ENCODE peak calls at places on chromosome 17, in five cellular contexts. T is IMR-90, N is RWPE1, X is AG09309, W is testis. G is an unnamed sample.

GRCh38 chr17:68457168-68457538 is at the start of gene WIPI1:
- DNase-seq in T (no peak), N (no peak), X (no peak), W (peak; percentile 36), G (peak; percentile 33)

GRCh38 chr17:35872581-35872980 is 3.9 kb upstream of the HEATR9 start:
- DNase-seq in T (no peak), N (no peak), X (no peak), W (no peak), G (no peak)

GRCh38 chr17:16273499-16273898 is 56.5 kb downstream of the PIGL start:
- DNase-seq in T (peak; percentile 77), N (peak; percentile 61), X (no peak), W (no peak), G (no peak)

GRCh38 chr17:57480438-57481196 is 224.3 kb downstream of the MSI2 start:
- DNase-seq in T (peak; percentile 72), N (peak; percentile 51), X (peak; percentile 16), W (no peak), G (no peak)

GRCh38 chr17:67095803-67096202 is 51.4 kb downstream of the CACNG1 start:
- DNase-seq in T (peak; percentile 73), N (no peak), X (no peak), W (no peak), G (no peak)

GRCh38 chr17:43940630-43941029 is 1.6 kb downstream of the PPY start:
- DNase-seq in T (peak; percentile 35), N (no peak), X (no peak), W (peak; percentile 36), G (no peak)

GRCh38 chr17:2149934-2150333 is 95.0 kb downstream of the HIC1 start:
- DNase-seq in T (no peak), N (no peak), X (no peak), W (no peak), G (no peak)

GRCh38 chr17:77382966-77383612 is 242.3 kb downstream of the SEC14L1 start:
- DNase-seq in T (peak; percentile 90), N (no peak), X (no peak), W (no peak), G (no peak)

GRCh38 chr17:33112763-33113162 is 121.1 kb downstream of the SPACA3 start:
- DNase-seq in T (peak; percentile 18), N (peak; percentile 97), X (no peak), W (no peak), G (no peak)

GRCh38 chr17:75508848-75509450 is 6.4 kb downstream of the CASKIN2 start:
- DNase-seq in T (no peak), N (no peak), X (no peak), W (no peak), G (no peak)

GRCh38 chr17:56845934-56846333 is 12.0 kb downstream of the DGKE start:
- DNase-seq in T (no peak), N (no peak), X (no peak), W (no peak), G (no peak)

GRCh38 chr17:64471440-64471839 is 22.5 kb downstream of the MILR1 start:
- DNase-seq in T (no peak), N (no peak), X (no peak), W (no peak), G (no peak)

GRCh38 chr17:17859909-17860760 is 23.3 kb upstream of the SREBF1 start:
- DNase-seq in T (peak; percentile 38), N (peak; percentile 74), X (no peak), W (peak; percentile 76), G (peak; percentile 97)

GRCh38 chr17:58329808-58330543 is 1.4 kb upstream of the TSPOAP1 start:
- DNase-seq in T (no peak), N (no peak), X (no peak), W (no peak), G (no peak)

GRCh38 chr17:72715906-72716572 is 376.4 kb downstream of the SLC39A11 start:
- DNase-seq in T (peak; percentile 98), N (peak; percentile 87), X (peak; percentile 89), W (no peak), G (no peak)

GRCh38 chr17:46152423-46152822 is 40.8 kb downstream of the KANSL1 start:
- DNase-seq in T (no peak), N (no peak), X (no peak), W (no peak), G (no peak)

GRCh38 chr17:16313159-16314090 is 39.8 kb downstream of the CENPV start:
- DNase-seq in T (peak; percentile 88), N (no peak), X (no peak), W (no peak), G (no peak)

GRCh38 chr17:73013816-73014663 is 78.4 kb downstream of the SLC39A11 start:
- DNase-seq in T (peak; percentile 24), N (no peak), X (no peak), W (no peak), G (no peak)

GRCh38 chr17:48236681-48237134 is 129.1 kb downstream of the SNX11 start:
- DNase-seq in T (peak; percentile 69), N (peak; percentile 79), X (no peak), W (no peak), G (no peak)

GRCh38 chr17:70624208-70624607 is 454.9 kb downstream of the KCNJ2 start:
- DNase-seq in T (no peak), N (no peak), X (no peak), W (no peak), G (no peak)

GRCh38 chr17:70621593-70621992 is 452.3 kb downstream of the KCNJ2 start:
- DNase-seq in T (peak; percentile 9), N (no peak), X (no peak), W (no peak), G (no peak)

GRCh38 chr17:70622382-70623260 is 453.3 kb downstream of the KCNJ2 start:
- DNase-seq in T (peak; percentile 18), N (peak; percentile 30), X (no peak), W (peak; percentile 31), G (peak; percentile 20)
- TF ChIP-seq CTCF in T (peak; percentile 36), N (peak; percentile 66), X (peak; percentile 46), W (no peak), G (peak; percentile 98)

DNA sequence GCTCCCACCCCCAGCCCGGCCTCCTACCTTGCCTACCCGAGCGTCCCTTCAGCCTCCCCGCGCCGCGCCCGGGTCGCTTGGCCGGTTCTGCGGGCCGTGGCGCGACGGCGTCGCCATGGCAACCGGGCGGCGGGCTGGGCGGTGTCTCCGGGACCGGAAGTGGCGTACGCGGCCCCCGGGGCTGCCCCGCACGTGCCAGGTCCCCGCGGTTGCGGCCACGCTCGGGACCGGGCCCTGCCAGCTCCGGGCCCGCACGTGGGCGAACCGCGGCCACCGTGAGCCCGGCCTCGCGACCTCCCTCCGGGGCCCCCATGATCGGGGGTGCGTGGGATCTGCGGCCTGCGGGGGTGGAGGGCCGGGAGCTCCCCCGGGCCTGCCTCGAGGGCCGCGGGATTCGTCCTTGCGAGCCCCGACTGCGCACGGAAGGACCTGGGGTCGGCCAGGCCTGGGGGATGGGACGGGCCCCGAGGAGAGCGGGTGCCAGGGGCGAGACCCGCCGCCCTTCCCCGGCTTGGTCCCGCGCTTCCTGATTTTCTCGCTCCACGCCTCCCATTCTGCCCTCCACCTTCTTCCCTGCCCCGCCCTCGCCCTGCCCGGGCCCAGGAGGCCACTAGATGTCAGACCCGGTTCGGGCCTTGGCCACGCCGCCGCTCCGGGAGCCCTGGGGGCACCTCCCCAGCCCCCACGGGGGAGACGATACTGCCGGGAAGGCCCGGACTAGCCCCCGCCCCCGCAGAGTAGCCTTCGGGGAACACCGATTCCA is at the start of gene CYB561:
- DNase-seq in T (peak; percentile 29), N (peak; percentile 84), X (no peak), W (peak; percentile 81), G (peak; percentile 95)
- TF ChIP-seq CTCF in T (no peak), N (peak; percentile 36), X (peak; percentile 30), W (no peak), G (no peak)

GRCh38 chr17:778096-778495 is 4.0 kb downstream of the GLOD4 start:
- DNase-seq in T (no peak), N (no peak), X (no peak), W (no peak), G (no peak)

GRCh38 chr17:787641-788221 is 5.6 kb downstream of the MRM3 start:
- DNase-seq in T (no peak), N (no peak), X (no peak), W (no peak), G (no peak)

GRCh38 chr17:784143-784542 is 2.0 kb downstream of the MRM3 start:
- DNase-seq in T (peak; percentile 37), N (no peak), X (no peak), W (no peak), G (no peak)

GRCh38 chr17:781920-782731 is at the start of the genes GLOD4 and MRM3:
- DNase-seq in T (peak; percentile 85), N (peak; percentile 90), X (peak; percentile 24), W (peak; percentile 96), G (peak; percentile 97)
- TF ChIP-seq CTCF in T (no peak), N (no peak), X (no peak), W (peak; percentile 65), G (no peak)

DNA sequence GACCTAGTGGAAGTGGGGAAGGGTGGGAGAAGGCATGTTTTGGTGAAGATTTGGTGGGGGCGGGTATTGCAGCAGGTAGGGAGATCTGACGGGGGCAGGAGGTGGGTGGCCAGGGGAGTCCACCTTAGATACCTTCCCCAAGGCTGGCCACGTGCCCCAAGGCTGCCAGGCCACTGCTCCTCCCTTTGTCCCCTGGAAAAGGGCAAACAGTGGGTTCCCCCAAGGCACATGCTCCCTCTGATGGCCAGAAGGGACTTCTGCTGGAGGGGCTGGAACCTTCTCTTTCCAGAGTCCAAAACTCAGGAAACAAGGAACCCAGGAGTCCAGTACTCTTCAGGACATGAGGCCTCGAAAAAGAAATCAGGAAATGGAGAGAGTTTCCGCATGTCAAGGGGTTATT is 6.2 kb upstream of the PSMD3 start:
- DNase-seq in T (no peak), N (no peak), X (no peak), W (no peak), G (no peak)
- TF ChIP-seq CTCF in T (no peak), N (no peak), X (no peak), W (no peak), G (no peak)

GRCh38 chr17:81413497-81414135 is 18.4 kb downstream of the BAHCC1 start:
- DNase-seq in T (no peak), N (no peak), X (no peak), W (no peak), G (no peak)

GRCh38 chr17:81415681-81416080 is 20.4 kb downstream of the BAHCC1 start:
- DNase-seq in T (no peak), N (no peak), X (no peak), W (no peak), G (no peak)

GRCh38 chr17:81416612-81417011 is 21.4 kb downstream of the BAHCC1 start:
- DNase-seq in T (no peak), N (no peak), X (no peak), W (no peak), G (no peak)

GRCh38 chr17:81417049-81417878 is 22.0 kb downstream of the BAHCC1 start:
- DNase-seq in T (no peak), N (no peak), X (peak; percentile 87), W (no peak), G (no peak)

DNA sequence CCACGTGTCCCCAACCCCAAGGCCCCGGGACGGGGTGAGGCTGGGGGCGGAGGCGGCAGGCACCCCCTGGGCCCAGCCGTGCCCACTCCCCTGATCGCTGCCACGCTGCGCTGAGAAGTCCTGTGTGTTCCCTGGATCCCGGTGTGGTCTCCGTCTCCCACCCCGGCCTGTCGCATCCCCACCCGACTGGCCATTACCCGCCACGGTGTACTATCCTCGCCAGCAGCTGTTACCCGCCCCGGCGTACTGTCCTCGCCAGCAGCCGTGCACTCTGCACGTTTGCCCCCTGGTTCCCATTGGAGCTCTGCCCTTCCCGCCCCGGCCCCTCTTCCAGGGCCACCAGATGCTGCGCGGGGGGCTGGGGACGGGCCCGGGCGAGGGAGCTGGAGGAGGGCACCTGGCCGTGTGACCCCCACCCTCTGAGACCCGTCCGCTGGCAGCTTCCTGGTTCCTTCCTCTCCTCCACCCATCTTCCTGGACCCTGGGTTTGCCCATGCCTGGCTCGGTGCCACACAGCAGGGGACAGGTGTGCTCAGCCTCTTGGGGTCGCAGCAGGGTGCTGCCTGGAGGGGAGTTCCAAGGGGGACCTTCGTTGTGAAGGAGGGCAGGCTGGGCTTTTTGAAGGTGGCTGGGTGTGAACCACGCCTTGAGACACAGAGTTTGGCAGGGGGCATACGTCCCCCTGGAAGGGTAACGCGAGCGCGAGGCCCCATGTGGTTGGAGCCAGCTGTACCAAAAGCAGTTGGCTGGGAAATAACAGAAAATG is 19.7 kb downstream of the BAHCC1 start:
- DNase-seq in T (no peak), N (no peak), X (no peak), W (no peak), G (no peak)
- TF ChIP-seq CTCF in T (no peak), N (no peak), X (no peak), W (no peak), G (no peak)

G was measured in D721Med.